ENCODE peak calls at places on chromosomes 11 and 22, in nine cellular contexts. F, E, B, M, Z, L, I, S and A are unnamed samples. For H3K9me3, the result is how much of the 10 kb centered on the place peaks cover.

GRCh38 chr11:117816846-117817212 is 7.7 kb downstream of the FXYD2 start:
- DNase-seq in B (no peak), M (no peak), E (no peak), L (no peak), Z (no peak), I (no peak), F (no peak), S (no peak), A (no peak)

GRCh38 chr11:116862101-116862637 is 24.7 kb upstream of the APOA1 start:
- DNase-seq in L (no peak), I (no peak), Z (no peak), S (no peak), B (no peak), F (no peak), E (no peak), M (no peak), A (no peak)

GRCh38 chr11:119347940-119348339 is 1.4 kb upstream of the MFRP start:
- DNase-seq in I (no peak), S (no peak), B (no peak), F (no peak), Z (no peak), M (no peak), L (no peak), E (no peak), A (no peak)

GRCh38 chr11:134576286-134576685 is 164.2 kb upstream of the B3GAT1 start:
- DNase-seq in F (no peak), M (peak), S (no peak), B (no peak), Z (no peak), E (no peak), I (no peak), L (no peak), A (no peak)

GRCh38 chr11:43515090-43515489 is 156.4 kb downstream of the TTC17 start:
- DNase-seq in B (no peak), Z (peak), S (no peak), M (no peak), E (peak), F (no peak), I (peak), L (no peak), A (no peak)

GRCh38 chr22:37062366-37062655 is 10.8 kb downstream of the KCTD17 start:
- DNase-seq in Z (no peak), M (no peak), F (no peak), L (no peak), I (no peak), B (no peak), S (no peak), E (no peak), A (no peak)

GRCh38 chr11:1155274-1155693 is 2.5 kb upstream of the MUC5AC start:
- DNase-seq in L (no peak), Z (no peak), I (no peak), S (no peak), F (no peak), E (no peak), M (no peak), B (no peak), A (no peak)

GRCh38 chr11:11622772-11623531 is 1.1 kb upstream of the GALNT18 start:
- DNase-seq in B (no peak), M (no peak), L (no peak), I (no peak), S (no peak), Z (no peak), E (no peak), F (no peak), A (no peak)

GRCh38 chr11:124669193-124669592 is 4.3 kb downstream of the SIAE start:
- DNase-seq in F (peak), S (peak), E (peak), B (peak), M (no peak), L (no peak), I (peak), Z (peak), A (peak)

GRCh38 chr11:87437133-87437843 is 399.6 kb downstream of the TMEM135 start:
- DNase-seq in S (no peak), L (no peak), I (no peak), E (no peak), M (no peak), F (no peak), B (no peak), Z (no peak), A (no peak)

GRCh38 chr22:26592368-26593015 is 2.6 kb upstream of the TPST2 start:
- DNase-seq in L (no peak), B (peak), E (no peak), F (peak), S (peak), Z (no peak), M (no peak), I (no peak), A (peak)

GRCh38 chr22:36334838-36335603 is 52.7 kb downstream of the MYH9 start:
- DNase-seq in M (no peak), L (no peak), B (no peak), I (no peak), Z (peak), F (no peak), E (peak), S (no peak), A (no peak)

GRCh38 chr11:25769287-25769686 is 562.6 kb upstream of the ANO3 start:
- DNase-seq in S (no peak), F (no peak), B (no peak), M (no peak), Z (no peak), I (no peak), L (no peak), E (peak), A (no peak)

GRCh38 chr11:73331138-73331916 is 23.3 kb downstream of the ARHGEF17 start:
- DNase-seq in S (no peak), F (no peak), L (no peak), I (no peak), B (no peak), Z (peak), M (no peak), E (peak), A (no peak)

GRCh38 chr11:62340269-62340901 is 3.1 kb downstream of the ASRGL1 start:
- DNase-seq in B (peak), Z (peak), F (peak), L (no peak), M (no peak), S (peak), I (peak), E (peak), A (peak)

GRCh38 chr11:60919320-60919719 is 4.9 kb upstream of the TMEM132A start:
- DNase-seq in L (no peak), S (no peak), I (no peak), E (no peak), M (no peak), F (no peak), B (no peak), Z (no peak), A (no peak)

GRCh38 chr11:18310800-18311340 is 11.1 kb downstream of the HPS5 start:
- DNase-seq in E (peak), M (no peak), S (no peak), Z (no peak), B (no peak), L (no peak), F (no peak), I (no peak), A (no peak)

GRCh38 chr11:82229346-82229745 is 504.3 kb downstream of the FAM181B start:
- DNase-seq in S (no peak), M (no peak), F (no peak), B (no peak), Z (peak), I (peak), L (no peak), E (peak), A (peak)

GRCh38 chr22:30795118-30795517 is 100.4 kb downstream of the OSBP2 start:
- DNase-seq in E (no peak), B (no peak), F (no peak), L (no peak), Z (no peak), M (no peak), I (no peak), S (no peak), A (no peak)

GRCh38 chr22:30785527-30785926 is 90.9 kb downstream of the OSBP2 start:
- DNase-seq in Z (no peak), E (no peak), I (no peak), F (no peak), S (no peak), L (no peak), B (no peak), M (no peak), A (no peak)

DNA sequence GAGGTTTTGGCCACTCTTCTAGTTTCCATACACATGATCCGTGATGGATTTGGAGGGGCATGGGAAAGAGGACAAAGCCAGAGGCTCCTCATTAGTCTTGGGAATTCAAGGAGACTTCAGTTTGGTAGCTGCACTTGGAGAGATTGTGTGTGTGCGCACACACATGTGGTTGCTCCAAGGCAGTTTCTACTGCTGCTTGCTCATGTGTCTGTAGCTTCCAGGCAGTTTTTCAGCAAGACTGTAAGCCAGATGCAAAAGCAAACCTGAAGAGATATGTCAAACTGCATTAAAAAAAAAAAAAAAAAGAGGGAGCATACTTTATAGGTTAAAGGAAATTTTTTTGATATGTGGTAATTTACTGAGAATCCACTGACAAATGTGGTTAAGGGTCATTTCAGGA is 95.7 kb downstream of the OSBP2 start:
- DNase-seq in I (no peak), L (no peak), S (no peak), E (no peak), B (no peak), F (no peak), M (no peak), Z (no peak), A (no peak)
- H3K9me3 ChIP-seq in I (under half), L (under half), S (under half), E (under half), B (under half), F (under half), M (under half), Z (under half), A (under half)

GRCh38 chr11:74615311-74615710 is 22.9 kb downstream of the POLD3 start:
- DNase-seq in E (no peak), L (no peak), S (no peak), I (no peak), F (no peak), B (no peak), Z (no peak), M (no peak), A (no peak)

GRCh38 chr11:74611369-74611861 is 19.0 kb downstream of the POLD3 start:
- DNase-seq in F (no peak), B (no peak), Z (peak), I (peak), E (peak), S (no peak), L (no peak), M (no peak), A (no peak)

GRCh38 chr11:74615988-74616387 is 23.6 kb downstream of the POLD3 start:
- DNase-seq in E (no peak), Z (no peak), I (no peak), M (no peak), B (no peak), F (no peak), S (no peak), L (no peak), A (no peak)

DNA sequence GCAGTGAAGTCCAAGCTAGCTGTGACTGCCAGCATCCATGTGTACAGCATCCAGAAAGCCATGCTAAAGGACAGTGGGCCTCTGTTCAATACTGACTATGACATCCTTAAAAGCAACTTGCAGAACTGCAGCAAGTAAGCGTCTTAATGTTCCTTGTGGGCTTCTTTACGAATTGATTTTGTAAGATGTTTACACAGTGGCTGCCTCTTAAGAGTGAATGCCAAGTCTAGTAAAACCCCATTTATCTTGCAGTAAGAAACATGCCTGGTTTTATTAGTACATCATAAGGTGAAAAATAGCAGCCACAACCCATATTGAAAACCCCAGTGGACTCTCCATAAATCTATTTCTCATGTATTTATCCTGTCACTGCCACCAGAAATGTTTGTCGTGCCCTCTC is 20.5 kb downstream of the POLD3 start:
- DNase-seq in E (no peak), Z (no peak), M (no peak), I (no peak), L (no peak), F (no peak), S (no peak), B (no peak), A (no peak)
- H3K4me3 ChIP-seq in E (no peak), Z (no peak), M (no peak), I (no peak), L (no peak), F (no peak), S (no peak), B (no peak), A (no peak)

DNA sequence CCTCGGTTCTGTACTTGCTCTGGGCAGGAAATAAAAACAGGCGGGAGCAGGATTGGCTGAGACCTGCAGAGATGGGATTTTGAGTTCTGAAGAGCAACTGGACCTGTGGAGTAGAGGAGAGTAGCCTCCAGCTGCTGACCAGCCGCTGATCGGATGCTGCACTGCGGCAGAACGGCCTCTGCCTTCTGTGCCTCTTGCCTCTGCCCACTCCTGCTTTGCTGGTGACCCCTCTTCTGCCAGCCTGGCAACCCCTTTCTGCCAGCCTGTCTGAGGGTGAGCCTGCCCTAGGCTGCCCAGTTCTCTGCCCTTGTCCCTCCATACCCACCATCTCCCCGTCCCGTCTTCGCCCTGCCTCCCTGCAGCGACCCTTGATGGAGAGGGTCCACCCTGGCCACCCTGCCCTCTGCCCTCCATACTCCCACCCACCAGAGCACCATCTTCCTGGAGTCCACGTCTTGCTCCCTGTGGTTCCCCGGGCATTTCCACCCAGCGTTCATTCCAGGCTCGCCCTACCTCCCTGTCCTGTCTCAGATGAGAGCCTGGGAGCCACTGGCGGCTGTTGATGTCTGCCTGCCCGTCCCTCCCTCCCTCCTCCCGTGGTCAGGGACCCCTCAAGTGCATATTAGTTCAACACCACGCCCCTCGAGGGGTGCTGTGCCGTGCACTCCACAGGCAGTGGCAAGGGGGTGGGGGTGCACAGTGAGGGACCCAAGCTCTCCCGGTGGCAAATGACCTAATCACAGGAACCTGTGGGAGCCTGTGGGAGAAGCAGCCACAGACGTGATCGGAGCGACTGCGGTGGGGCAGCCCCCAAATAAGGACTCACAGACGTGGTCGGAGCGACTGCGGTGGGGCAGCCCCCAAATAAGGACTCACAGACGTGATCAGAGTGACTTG is 863.3 kb downstream of the TBC1D22A start:
- DNase-seq in M (peak), B (no peak), L (peak), E (no peak), I (no peak), S (no peak), Z (no peak), F (no peak), A (no peak)
- H3K9me3 ChIP-seq in M (under half), B (under half), L (under half), E (under half), I (under half), S (under half), Z (under half), F (under half), A (under half)

GRCh38 chr11:114348200-114349191 is 51.8 kb downstream of the C11orf71 start:
- DNase-seq in B (peak), Z (peak), L (no peak), I (peak), M (no peak), S (no peak), F (no peak), E (peak), A (peak)

GRCh38 chr11:114343493-114343892 is 47.3 kb downstream of the NNMT start:
- DNase-seq in M (no peak), B (no peak), L (no peak), E (no peak), S (no peak), I (no peak), F (no peak), Z (no peak), A (no peak)

GRCh38 chr11:114344494-114344893 is 48.3 kb downstream of the NNMT start:
- DNase-seq in S (no peak), B (no peak), M (no peak), L (no peak), F (no peak), E (no peak), Z (no peak), I (no peak), A (no peak)

GRCh38 chr11:114345575-114346222 is 49.5 kb downstream of the NNMT start:
- DNase-seq in L (no peak), E (no peak), S (no peak), B (no peak), I (no peak), M (no peak), F (no peak), Z (no peak), A (no peak)

DNA sequence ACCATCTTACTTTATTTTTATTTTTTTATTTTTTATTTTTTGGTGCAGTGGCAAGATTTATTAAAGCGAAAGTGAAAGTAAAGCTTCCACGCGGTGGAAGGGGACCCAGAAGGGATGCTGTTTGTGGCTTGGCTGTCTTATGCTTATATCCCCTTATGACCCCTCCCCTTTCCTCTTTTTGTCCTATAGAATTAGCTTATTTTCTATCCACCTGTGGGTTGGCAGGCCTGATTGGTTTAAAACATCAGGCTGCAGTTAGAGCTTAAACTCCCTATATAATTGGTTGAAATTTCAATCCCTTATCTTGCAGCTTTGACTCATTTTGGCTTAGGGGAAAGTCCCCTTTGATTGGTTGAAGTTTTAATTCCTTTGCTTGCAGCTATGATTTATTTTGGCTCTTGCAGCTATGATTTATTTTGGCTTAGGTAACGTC is 50.5 kb downstream of the NNMT start:
- DNase-seq in I (peak), S (no peak), F (no peak), Z (no peak), M (no peak), L (no peak), B (no peak), E (no peak), A (peak)
- H3K4me3 ChIP-seq in I (peak), S (no peak), F (no peak), Z (no peak), M (peak), L (peak), B (no peak), E (no peak), A (peak)